ENCODE peak calls at places on chromosomes 5 and 9, in nine cellular contexts. One of them, this sample, is unnamed.

GRCh38 chr5:1736065-1736464 is 63.6 kb downstream of the MRPL36 start:
- DNase-seq in tibial nerve: no peak
- DNase-seq in breast epithelium: no peak
- DNase-seq in esophagus squamous epithelium: no peak
- DNase-seq in H1: no peak
- DNase-seq in heart left ventricle: no peak
- DNase-seq in HCT116: no peak
- DNase-seq in ovary: no peak
- DNase-seq in body of pancreas: no peak
- DNase-seq in this sample: no peak

GRCh38 chr5:51806677-51807076 is 423.4 kb downstream of the ISL1 start:
- DNase-seq in tibial nerve: no peak
- DNase-seq in breast epithelium: no peak
- DNase-seq in esophagus squamous epithelium: no peak
- DNase-seq in H1: no peak
- DNase-seq in heart left ventricle: no peak
- DNase-seq in HCT116: no peak
- DNase-seq in ovary: no peak
- DNase-seq in body of pancreas: no peak
- DNase-seq in this sample: no peak

GRCh38 chr5:76413746-76414145 is 10.7 kb downstream of the IQGAP2 start:
- DNase-seq in tibial nerve: no peak
- DNase-seq in breast epithelium: no peak
- DNase-seq in esophagus squamous epithelium: no peak
- DNase-seq in H1: no peak
- DNase-seq in heart left ventricle: no peak
- DNase-seq in HCT116: no peak
- DNase-seq in ovary: no peak
- DNase-seq in body of pancreas: no peak
- DNase-seq in this sample: no peak

GRCh38 chr5:174623438-174624019 is 100.9 kb upstream of the MSX2 start:
- DNase-seq in tibial nerve: no peak
- DNase-seq in breast epithelium: no peak
- DNase-seq in esophagus squamous epithelium: no peak
- DNase-seq in H1: no peak
- DNase-seq in heart left ventricle: no peak
- DNase-seq in HCT116: no peak
- DNase-seq in ovary: no peak
- DNase-seq in body of pancreas: no peak
- DNase-seq in this sample: no peak

GRCh38 chr5:131513780-131514179 is 121.2 kb downstream of the RAPGEF6 start:
- DNase-seq in tibial nerve: no peak
- DNase-seq in breast epithelium: no peak
- DNase-seq in esophagus squamous epithelium: no peak
- DNase-seq in H1: no peak
- DNase-seq in heart left ventricle: no peak
- DNase-seq in HCT116: no peak
- DNase-seq in ovary: no peak
- DNase-seq in body of pancreas: no peak
- DNase-seq in this sample: no peak

GRCh38 chr5:157006262-157006661 is 43.2 kb upstream of the TIMD4 start:
- DNase-seq in tibial nerve: no peak
- DNase-seq in breast epithelium: no peak
- DNase-seq in esophagus squamous epithelium: no peak
- DNase-seq in H1: no peak
- DNase-seq in heart left ventricle: no peak
- DNase-seq in HCT116: no peak
- DNase-seq in ovary: no peak
- DNase-seq in body of pancreas: no peak
- DNase-seq in this sample: no peak

GRCh38 chr5:60710362-60710761 is 10.4 kb upstream of the DEPDC1B start:
- DNase-seq in tibial nerve: no peak
- DNase-seq in breast epithelium: no peak
- DNase-seq in esophagus squamous epithelium: no peak
- DNase-seq in H1: no peak
- DNase-seq in heart left ventricle: no peak
- DNase-seq in HCT116: no peak
- DNase-seq in ovary: no peak
- DNase-seq in body of pancreas: no peak
- DNase-seq in this sample: no peak

GRCh38 chr5:154313360-154314017 is 123.0 kb downstream of the GALNT10 start:
- DNase-seq in tibial nerve: no peak
- DNase-seq in breast epithelium: no peak
- DNase-seq in esophagus squamous epithelium: no peak
- DNase-seq in H1: no peak
- DNase-seq in heart left ventricle: no peak
- DNase-seq in HCT116: no peak
- DNase-seq in ovary: no peak
- DNase-seq in body of pancreas: no peak
- DNase-seq in this sample: no peak

GRCh38 chr9:99431103-99431502 is 209.0 kb downstream of the SEC61B start:
- DNase-seq in tibial nerve: no peak
- DNase-seq in breast epithelium: no peak
- DNase-seq in esophagus squamous epithelium: no peak
- DNase-seq in H1: no peak
- DNase-seq in heart left ventricle: peak; percentile 18
- DNase-seq in HCT116: no peak
- DNase-seq in ovary: no peak
- DNase-seq in body of pancreas: no peak
- DNase-seq in this sample: no peak

GRCh38 chr9:137429974-137430722 is 7.0 kb downstream of the NOXA1 start:
- DNase-seq in tibial nerve: no peak
- DNase-seq in breast epithelium: no peak
- DNase-seq in esophagus squamous epithelium: no peak
- DNase-seq in H1: no peak
- DNase-seq in heart left ventricle: no peak
- DNase-seq in HCT116: no peak
- DNase-seq in ovary: peak; percentile 68
- DNase-seq in body of pancreas: peak; percentile 22
- DNase-seq in this sample: no peak

DNA sequence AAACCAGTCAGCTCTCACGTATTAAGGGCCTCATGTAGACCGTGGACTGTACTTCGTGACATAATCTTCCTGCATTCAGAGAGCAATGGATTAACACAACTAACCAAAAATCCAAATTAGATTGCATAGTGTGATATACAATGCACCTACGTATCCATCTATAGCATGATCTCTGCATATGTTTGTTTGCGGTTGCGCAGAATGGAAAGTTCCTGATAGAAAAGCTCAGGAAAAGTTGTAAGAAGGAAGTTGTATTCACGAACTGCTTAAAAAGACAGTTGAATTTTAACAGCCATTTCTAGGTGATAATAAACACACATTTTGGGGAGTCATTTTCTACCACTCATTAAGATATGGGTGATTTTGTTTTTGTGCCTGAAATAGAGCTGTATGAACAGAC is 869.0 kb downstream of the TLE4 start:
- DNase-seq in tibial nerve: no peak
- DNase-seq in breast epithelium: no peak
- DNase-seq in esophagus squamous epithelium: no peak
- DNase-seq in H1: no peak
- DNase-seq in heart left ventricle: no peak
- DNase-seq in HCT116: no peak
- DNase-seq in ovary: no peak
- DNase-seq in body of pancreas: no peak
- DNase-seq in this sample: no peak
- TF ChIP-seq POLR2A in tibial nerve: no peak
- TF ChIP-seq POLR2A in breast epithelium: no peak
- TF ChIP-seq POLR2A in esophagus squamous epithelium: no peak
- TF ChIP-seq POLR2A in H1: peak; percentile 30
- TF ChIP-seq POLR2A in heart left ventricle: no peak
- TF ChIP-seq POLR2A in HCT116: no peak
- TF ChIP-seq POLR2A in ovary: no peak
- TF ChIP-seq POLR2A in body of pancreas: no peak
- TF ChIP-seq POLR2A in this sample: no peak

DNA sequence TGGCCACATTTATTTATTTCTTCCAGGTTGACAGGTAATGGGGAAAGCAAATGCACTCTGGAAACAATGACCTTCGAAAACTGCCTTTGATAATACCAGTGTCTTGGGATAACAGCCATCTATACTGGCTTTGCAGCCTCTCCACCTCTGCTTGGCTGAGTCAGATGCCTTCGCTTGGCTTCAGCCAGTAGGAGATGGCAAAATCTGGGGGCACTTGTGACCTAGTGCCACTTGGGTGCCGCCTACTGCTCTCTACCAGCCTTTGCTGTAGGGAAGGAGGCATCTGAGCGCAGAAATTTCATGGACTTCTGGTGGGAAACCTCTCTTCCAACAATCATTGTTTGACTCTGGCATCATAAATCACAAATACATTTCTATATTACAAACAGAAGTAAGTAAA is 21.8 kb downstream of the FYB1 start:
- DNase-seq in tibial nerve: no peak
- DNase-seq in breast epithelium: no peak
- DNase-seq in esophagus squamous epithelium: no peak
- DNase-seq in H1: no peak
- DNase-seq in heart left ventricle: no peak
- DNase-seq in HCT116: peak; percentile 10
- DNase-seq in ovary: no peak
- DNase-seq in body of pancreas: no peak
- DNase-seq in this sample: no peak
- TF ChIP-seq CTCF in tibial nerve: no peak
- TF ChIP-seq CTCF in breast epithelium: no peak
- TF ChIP-seq CTCF in esophagus squamous epithelium: no peak
- TF ChIP-seq CTCF in H1: no peak
- TF ChIP-seq CTCF in heart left ventricle: no peak
- TF ChIP-seq CTCF in HCT116: no peak
- TF ChIP-seq CTCF in ovary: no peak
- TF ChIP-seq CTCF in body of pancreas: no peak
- TF ChIP-seq CTCF in this sample: no peak

GRCh38 chr5:112226215-112226614 is 192.9 kb downstream of the EPB41L4A start:
- DNase-seq in tibial nerve: no peak
- DNase-seq in breast epithelium: no peak
- DNase-seq in esophagus squamous epithelium: no peak
- DNase-seq in H1: no peak
- DNase-seq in heart left ventricle: no peak
- DNase-seq in HCT116: no peak
- DNase-seq in ovary: no peak
- DNase-seq in body of pancreas: no peak
- DNase-seq in this sample: no peak
- H3K27me3 ChIP-seq in tibial nerve: no peaks in the 10 kb centered on the region
- H3K27me3 ChIP-seq in breast epithelium: no peaks in the 10 kb centered on the region
- H3K27me3 ChIP-seq in esophagus squamous epithelium: no peaks in the 10 kb centered on the region
- H3K27me3 ChIP-seq in H1: no peaks in the 10 kb centered on the region
- H3K27me3 ChIP-seq in heart left ventricle: no peaks in the 10 kb centered on the region
- H3K27me3 ChIP-seq in HCT116: no peaks in the 10 kb centered on the region
- H3K27me3 ChIP-seq in ovary: no peaks in the 10 kb centered on the region
- H3K27me3 ChIP-seq in body of pancreas: no peaks in the 10 kb centered on the region
- H3K27me3 ChIP-seq in this sample: no peaks in the 10 kb centered on the region

DNA sequence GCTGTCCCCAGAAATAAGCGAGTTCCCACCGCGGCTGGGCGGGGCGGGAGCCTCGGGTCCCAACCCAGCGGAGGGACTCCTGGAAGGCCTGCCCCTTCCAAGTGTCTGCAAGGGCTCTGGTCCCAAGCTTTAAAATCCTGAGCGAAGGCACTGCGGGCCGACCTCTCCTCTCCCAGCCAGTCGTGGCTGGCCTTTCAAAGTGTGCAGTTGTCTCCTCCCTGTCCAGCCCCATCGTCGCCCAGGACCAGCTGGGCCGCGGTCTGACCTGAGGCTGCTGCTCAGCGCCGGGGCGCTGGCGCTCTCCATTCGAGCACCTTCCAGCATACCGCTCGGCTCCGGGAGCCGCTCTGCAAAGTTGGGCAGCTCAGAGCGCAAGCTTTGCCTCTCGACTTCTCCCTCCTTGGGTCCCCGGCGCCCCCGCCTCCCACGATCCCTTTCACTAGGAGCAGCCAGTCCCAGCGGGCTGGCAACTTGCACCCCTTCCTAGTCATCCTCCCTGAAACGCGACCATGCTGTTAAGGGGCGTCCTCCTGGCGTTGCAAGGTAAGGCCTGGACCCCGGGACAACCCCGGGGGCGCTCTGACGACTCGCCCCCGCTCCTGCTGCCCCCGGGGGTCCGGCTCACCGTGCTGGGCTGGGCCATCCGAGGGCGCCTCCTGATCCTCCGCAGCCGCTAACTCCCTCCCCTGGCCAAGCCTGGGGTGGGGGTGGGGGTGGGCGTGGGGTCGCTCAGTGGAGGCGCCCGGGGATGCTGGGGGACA is at the start of gene MAMDC2:
- DNase-seq in tibial nerve: peak; percentile 54
- DNase-seq in breast epithelium: no peak
- DNase-seq in esophagus squamous epithelium: no peak
- DNase-seq in H1: no peak
- DNase-seq in heart left ventricle: peak; percentile 51
- DNase-seq in HCT116: no peak
- DNase-seq in ovary: peak; percentile 79
- DNase-seq in body of pancreas: peak; percentile 56
- DNase-seq in this sample: no peak
- TF ChIP-seq POLR2A in tibial nerve: no peak
- TF ChIP-seq POLR2A in breast epithelium: no peak
- TF ChIP-seq POLR2A in esophagus squamous epithelium: no peak
- TF ChIP-seq POLR2A in H1: peak; percentile 49
- TF ChIP-seq POLR2A in heart left ventricle: peak; percentile 50
- TF ChIP-seq POLR2A in HCT116: no peak
- TF ChIP-seq POLR2A in ovary: peak; percentile 32
- TF ChIP-seq POLR2A in body of pancreas: no peak
- TF ChIP-seq POLR2A in this sample: no peak

DNA sequence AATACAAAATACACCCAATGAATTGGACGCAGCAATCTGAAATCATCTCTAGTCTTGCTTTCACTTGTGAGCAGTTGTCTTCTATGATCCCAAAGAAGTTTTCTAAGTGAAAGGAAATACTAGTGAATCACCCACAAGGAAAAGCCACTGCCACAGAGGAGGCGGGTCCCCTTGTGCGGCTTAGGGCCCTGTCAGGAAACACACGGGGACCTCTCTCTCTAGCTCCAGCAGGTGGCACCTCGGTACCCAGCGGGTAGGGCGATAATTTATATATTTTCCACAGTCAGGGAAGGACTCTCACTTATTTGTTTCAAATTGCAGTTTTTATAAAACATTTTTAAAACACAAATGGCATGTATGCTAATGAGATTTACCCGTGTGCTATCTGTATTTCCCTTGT is 417.1 kb downstream of the KDM4C start:
- DNase-seq in tibial nerve: no peak
- DNase-seq in breast epithelium: no peak
- DNase-seq in esophagus squamous epithelium: no peak
- DNase-seq in H1: no peak
- DNase-seq in heart left ventricle: no peak
- DNase-seq in HCT116: no peak
- DNase-seq in ovary: no peak
- DNase-seq in body of pancreas: no peak
- DNase-seq in this sample: no peak
- TF ChIP-seq CTCF in tibial nerve: no peak
- TF ChIP-seq CTCF in breast epithelium: no peak
- TF ChIP-seq CTCF in esophagus squamous epithelium: no peak
- TF ChIP-seq CTCF in H1: peak; percentile 45
- TF ChIP-seq CTCF in heart left ventricle: no peak
- TF ChIP-seq CTCF in HCT116: peak; percentile 45
- TF ChIP-seq CTCF in ovary: no peak
- TF ChIP-seq CTCF in body of pancreas: no peak
- TF ChIP-seq CTCF in this sample: no peak

GRCh38 chr5:88092938-88093635 is 175.6 kb downstream of the TMEM161B start:
- DNase-seq in tibial nerve: no peak
- DNase-seq in breast epithelium: no peak
- DNase-seq in esophagus squamous epithelium: no peak
- DNase-seq in H1: no peak
- DNase-seq in heart left ventricle: no peak
- DNase-seq in HCT116: no peak
- DNase-seq in ovary: no peak
- DNase-seq in body of pancreas: no peak
- DNase-seq in this sample: no peak
- H3K27me3 ChIP-seq in tibial nerve: no peaks in the 10 kb centered on the region
- H3K27me3 ChIP-seq in breast epithelium: no peaks in the 10 kb centered on the region
- H3K27me3 ChIP-seq in esophagus squamous epithelium: no peaks in the 10 kb centered on the region
- H3K27me3 ChIP-seq in H1: no peaks in the 10 kb centered on the region
- H3K27me3 ChIP-seq in heart left ventricle: no peaks in the 10 kb centered on the region
- H3K27me3 ChIP-seq in HCT116: no peaks in the 10 kb centered on the region
- H3K27me3 ChIP-seq in ovary: no peaks in the 10 kb centered on the region
- H3K27me3 ChIP-seq in body of pancreas: no peaks in the 10 kb centered on the region
- H3K27me3 ChIP-seq in this sample: no peaks in the 10 kb centered on the region

GRCh38 chr5:43066799-43067741 is 27.0 kb upstream of the ANXA2R start:
- DNase-seq in tibial nerve: peak; percentile 93
- DNase-seq in breast epithelium: peak; percentile 77
- DNase-seq in esophagus squamous epithelium: peak; percentile 71
- DNase-seq in H1: no peak
- DNase-seq in heart left ventricle: peak; percentile 86
- DNase-seq in HCT116: peak; percentile 85
- DNase-seq in ovary: peak; percentile 91
- DNase-seq in body of pancreas: peak; percentile 85
- DNase-seq in this sample: peak; percentile 98
- TF ChIP-seq POLR2A in tibial nerve: peak; percentile 80
- TF ChIP-seq POLR2A in breast epithelium: peak; percentile 79
- TF ChIP-seq POLR2A in esophagus squamous epithelium: peak; percentile 16
- TF ChIP-seq POLR2A in H1: peak; percentile 62
- TF ChIP-seq POLR2A in heart left ventricle: no peak
- TF ChIP-seq POLR2A in HCT116: peak; percentile 32
- TF ChIP-seq POLR2A in ovary: peak; percentile 91
- TF ChIP-seq POLR2A in body of pancreas: peak; percentile 2
- TF ChIP-seq POLR2A in this sample: peak; percentile 78